ENCODE peak calls at places on chromosome 7, in five cellular contexts. U, S, M, F and B are unnamed samples.

GRCh38 chr7:63927261-63927660 is 71.4 kb upstream of the ZNF722 start:
- DNase-seq in U (no peak), S (no peak), M (no peak), F (no peak), B (no peak)

GRCh38 chr7:123635551-123636359 is 19.9 kb upstream of the LMOD2 start:
- DNase-seq in U (no peak), S (no peak), M (peak), F (no peak), B (no peak)

GRCh38 chr7:85222522-85222921 is 35.7 kb upstream of the SEMA3D start:
- DNase-seq in U (no peak), S (no peak), M (peak), F (no peak), B (no peak)

GRCh38 chr7:5629941-5630340 is 151.5 kb downstream of the RNF216 start:
- DNase-seq in U (peak), S (no peak), M (peak), F (no peak), B (no peak)

GRCh38 chr7:54864718-54865117 is 105.7 kb upstream of the SEC61G start:
- DNase-seq in U (no peak), S (no peak), M (no peak), F (no peak), B (no peak)

GRCh38 chr7:39741942-39742623 is 118.7 kb downstream of the RALA start:
- DNase-seq in U (no peak), S (peak), M (peak), F (no peak), B (peak)

GRCh38 chr7:75739796-75740672 is 1.3 kb upstream of the HIP1 start:
- DNase-seq in U (no peak), S (no peak), M (peak), F (no peak), B (no peak)

GRCh38 chr7:98702021-98702420 is 84.9 kb downstream of the NPTX2 start:
- DNase-seq in U (no peak), S (no peak), M (no peak), F (no peak), B (no peak)

GRCh38 chr7:25805027-25805687 is 346.8 kb upstream of the NFE2L3 start:
- DNase-seq in U (no peak), S (no peak), M (peak), F (no peak), B (no peak)

GRCh38 chr7:98548370-98548769 is 68.7 kb upstream of the NPTX2 start:
- DNase-seq in U (no peak), S (no peak), M (no peak), F (no peak), B (no peak)

GRCh38 chr7:140646931-140647647 is 6.5 kb upstream of the DENND2A start:
- DNase-seq in U (peak), S (peak), M (peak), F (no peak), B (no peak)

GRCh38 chr7:5333121-5334050 is 50.6 kb downstream of the SLC29A4 start:
- DNase-seq in U (no peak), S (no peak), M (no peak), F (no peak), B (peak)

GRCh38 chr7:40715053-40715430 is 580.2 kb downstream of the SUGCT start:
- DNase-seq in U (no peak), S (no peak), M (peak), F (no peak), B (no peak)

GRCh38 chr7:43752411-43752810 is 6.1 kb upstream of the BLVRA start:
- DNase-seq in U (no peak), S (no peak), M (no peak), F (no peak), B (no peak)

GRCh38 chr7:144842377-144842851 is 6.6 kb upstream of the TPK1 start:
- DNase-seq in U (no peak), S (no peak), M (peak), F (no peak), B (no peak)

GRCh38 chr7:22108151-22108845 is 162.6 kb upstream of the CDCA7L start:
- DNase-seq in U (no peak), S (no peak), M (no peak), F (no peak), B (no peak)

DNA sequence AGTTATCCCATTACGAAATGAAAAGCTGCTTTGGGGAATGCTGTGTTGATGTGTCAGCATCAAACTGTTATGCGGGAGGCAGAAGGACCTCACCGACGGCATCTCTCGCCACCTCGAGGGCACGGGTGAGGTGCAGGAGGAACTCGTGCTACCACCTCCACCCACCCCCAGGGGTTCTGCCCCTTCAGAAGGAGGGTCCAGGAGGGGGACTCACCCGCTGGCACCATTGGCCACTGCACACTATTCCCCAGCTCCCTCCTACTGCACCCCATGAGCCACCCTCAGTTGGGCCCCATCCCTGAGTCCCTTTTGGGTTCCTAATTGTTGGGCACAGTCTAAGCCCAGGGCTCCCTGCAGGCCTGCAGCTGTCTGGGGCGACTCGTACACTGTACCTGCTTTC is 236.6 kb downstream of the PTPRN2 start:
- DNase-seq in U (no peak), S (no peak), M (no peak), F (peak), B (peak)
- H3K4me3 ChIP-seq in U (no peak), S (no peak), M (no peak), F (no peak), B (no peak)

GRCh38 chr7:101936612-101937231 is 119.3 kb downstream of the CUX1 start:
- DNase-seq in U (no peak), S (peak), M (peak), F (no peak), B (peak)
- H3K4me3 ChIP-seq in U (no peak), S (no peak), M (peak), F (peak), B (peak)

GRCh38 chr7:27117687-27118491 is 12.7 kb downstream of the HOXA4 start:
- DNase-seq in U (no peak), S (no peak), M (no peak), F (no peak), B (no peak)
- H3K4me3 ChIP-seq in U (no peak), S (no peak), M (no peak), F (peak), B (peak)

DNA sequence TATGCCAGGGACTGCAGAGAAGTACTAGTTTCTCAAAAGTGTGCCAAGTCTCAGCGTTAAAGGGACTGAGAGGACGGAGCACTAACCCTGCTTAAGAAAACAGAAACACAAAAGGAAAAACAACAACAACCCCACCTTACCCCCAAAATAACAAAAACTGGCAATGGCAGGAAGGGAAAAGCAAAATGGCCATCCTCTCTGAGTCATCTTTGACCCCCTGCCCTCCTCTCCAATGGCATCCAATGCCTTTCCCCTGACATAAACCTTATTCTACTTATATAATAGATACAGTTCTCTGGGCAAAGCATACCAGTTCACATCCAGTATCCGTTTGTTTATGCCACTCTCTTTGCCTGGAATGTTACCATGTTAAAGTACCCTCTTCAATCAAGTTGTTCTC is 1.6 kb downstream of the POLR1F start:
- DNase-seq in U (no peak), S (no peak), M (peak), F (no peak), B (no peak)
- H3K4me3 ChIP-seq in U (peak), S (no peak), M (no peak), F (no peak), B (no peak)

DNA sequence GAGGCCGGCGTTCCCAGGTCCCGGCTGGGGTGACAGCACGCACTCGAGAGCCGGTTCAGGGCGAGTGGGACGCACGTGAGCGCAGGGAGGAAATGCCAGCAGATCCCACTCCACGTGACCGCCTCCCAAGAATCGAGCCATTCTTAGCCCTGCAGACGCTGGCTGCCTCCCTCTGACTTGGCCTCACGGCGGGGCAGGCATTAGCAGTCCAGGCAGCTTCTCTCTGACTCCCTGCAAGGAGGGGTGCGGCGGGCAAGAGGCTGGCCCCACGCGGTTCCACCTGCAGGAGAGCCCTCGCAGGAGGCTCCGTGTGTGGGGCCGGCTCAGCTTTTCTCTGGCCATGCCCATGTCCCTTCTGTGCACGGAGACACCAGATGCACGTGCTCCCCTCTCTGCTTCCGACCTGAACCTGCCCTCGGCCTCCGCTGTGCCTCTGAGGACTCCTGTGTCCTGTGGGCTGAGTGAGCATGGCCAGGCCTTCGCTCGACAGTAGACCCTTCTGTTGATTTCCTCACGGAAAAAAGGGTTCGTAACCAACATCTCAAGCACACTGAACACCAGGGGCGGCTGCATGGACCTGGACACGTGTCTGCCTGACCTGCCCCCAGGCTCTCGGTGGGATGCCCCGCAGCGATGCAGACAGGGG is 10.2 kb downstream of the GPR146 start:
- DNase-seq in U (no peak), S (peak), M (peak), F (no peak), B (no peak)
- H3K4me3 ChIP-seq in U (no peak), S (no peak), M (no peak), F (no peak), B (no peak)

DNA sequence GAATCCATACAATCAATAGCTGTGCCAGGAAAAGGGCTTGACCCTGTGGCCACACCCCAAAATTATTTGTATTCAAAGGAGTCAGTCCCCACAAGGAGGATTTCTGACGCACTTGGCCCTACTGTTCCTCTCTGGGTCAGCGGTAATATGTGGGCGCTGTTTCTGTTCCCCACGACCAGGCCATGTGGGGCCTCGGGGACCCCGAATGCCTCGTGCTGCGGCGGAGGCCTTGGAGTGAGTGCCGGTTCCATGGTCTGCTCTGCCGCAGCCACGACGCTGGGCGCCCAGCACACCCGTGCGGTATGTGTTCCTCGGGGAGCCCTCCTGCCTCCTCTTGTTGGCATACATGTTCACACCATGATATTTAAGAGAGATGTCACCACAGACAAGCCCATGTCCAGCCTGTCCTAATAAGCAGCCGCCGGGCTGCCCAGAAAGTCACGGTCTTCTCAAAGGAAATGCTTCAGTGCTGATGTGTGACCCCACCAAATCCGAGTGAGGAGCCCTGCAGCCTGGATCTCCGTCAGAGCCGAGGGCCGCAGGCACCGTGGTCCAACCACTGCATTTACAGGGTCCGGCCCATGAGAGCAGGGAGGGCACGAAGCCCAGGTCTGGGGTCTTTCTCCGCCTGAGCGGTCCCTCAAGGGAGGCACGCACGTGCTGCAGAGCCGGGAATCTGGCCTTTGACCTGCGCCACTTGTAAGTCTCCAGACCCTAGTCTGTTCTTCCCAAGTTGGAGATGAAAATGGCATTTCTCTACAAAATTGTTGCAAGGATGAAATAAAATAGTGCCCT is 36.0 kb downstream of the EN2 start:
- DNase-seq in U (no peak), S (no peak), M (no peak), F (no peak), B (peak)
- H3K4me3 ChIP-seq in U (no peak), S (no peak), M (no peak), F (no peak), B (no peak)

GRCh38 chr7:114085313-114085591 is 166.4 kb upstream of the PPP1R3A start:
- DNase-seq in U (no peak), S (no peak), M (no peak), F (no peak), B (no peak)

GRCh38 chr7:114086906-114087651 is 168.3 kb upstream of the PPP1R3A start:
- DNase-seq in U (no peak), S (no peak), M (peak), F (no peak), B (peak)

GRCh38 chr7:114087674-114088539 is 169.1 kb upstream of the PPP1R3A start:
- DNase-seq in U (no peak), S (peak), M (no peak), F (no peak), B (peak)

GRCh38 chr7:114085592-114086490 is 167.0 kb upstream of the PPP1R3A start:
- DNase-seq in U (peak), S (peak), M (peak), F (peak), B (peak)

GRCh38 chr7:114086491-114086905 is 167.7 kb upstream of the PPP1R3A start:
- DNase-seq in U (no peak), S (peak), M (no peak), F (no peak), B (no peak)
- H3K4me3 ChIP-seq in U (peak), S (peak), M (peak), F (peak), B (peak)

DNA sequence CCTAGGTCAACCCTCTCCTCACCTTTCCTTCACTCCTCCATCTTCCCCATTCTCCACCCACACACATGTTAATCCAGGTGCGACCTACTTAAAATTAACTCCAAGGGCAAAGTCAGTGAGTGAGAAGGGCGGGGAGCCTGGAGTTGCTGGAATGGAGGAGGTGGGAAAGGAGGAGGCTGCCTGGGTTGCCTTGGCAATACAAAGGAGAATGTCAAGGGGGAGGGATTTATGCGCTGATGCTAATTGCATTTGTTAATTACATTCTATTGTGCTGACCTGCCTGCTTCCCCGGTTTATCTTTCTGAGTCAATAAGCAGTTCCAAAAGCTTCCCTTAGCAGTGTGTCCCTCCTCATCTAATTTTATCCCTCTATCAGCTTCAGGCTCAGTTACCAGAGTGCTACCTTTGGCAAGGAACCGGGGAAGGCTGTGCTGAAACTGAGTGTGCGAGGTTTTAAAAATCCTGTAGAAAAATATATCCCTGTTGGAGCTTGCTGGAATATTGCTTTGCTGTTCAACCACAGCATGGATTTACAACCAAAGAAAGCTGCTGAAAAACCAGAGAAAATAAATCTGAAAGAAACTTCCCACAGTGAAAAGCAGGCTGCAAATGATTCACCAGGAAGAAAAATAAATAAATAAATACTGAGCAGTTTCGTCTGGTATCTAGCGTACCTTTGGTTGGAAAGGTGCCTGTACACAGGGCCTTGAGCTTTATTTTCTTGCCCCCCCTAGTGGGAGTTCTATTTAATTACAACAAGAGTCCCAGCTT is 113.2 kb upstream of the DGKB start:
- DNase-seq in U (peak), S (peak), M (peak), F (no peak), B (peak)
- H3K4me3 ChIP-seq in U (peak), S (no peak), M (peak), F (peak), B (no peak)